ENCODE peak calls at places on chromosomes 3 and 15, in four cellular contexts. K, M, I and C are unnamed samples. For H3K9me3 and H3K36me3, the result is how much of the 10 kb centered on the place peaks cover.

GRCh38 chr3:101976473-101976872 is 127.2 kb downstream of the NFKBIZ start:
- DNase-seq in K (no peak), I (no peak), M (no peak), C (no peak)

GRCh38 chr3:196216681-196217211 is 412 bp downstream of the SLC51A start:
- DNase-seq in K (no peak), I (no peak), M (peak), C (no peak)

GRCh38 chr3:120022729-120023128 is 71.5 kb downstream of the GSK3B start:
- DNase-seq in M (no peak), K (no peak), I (no peak), C (no peak)

GRCh38 chr3:121855555-121855954 is 20.5 kb downstream of the EAF2 start:
- DNase-seq in M (no peak), I (no peak), K (no peak), C (no peak)

GRCh38 chr3:13655074-13655913 is 106.4 kb downstream of the FBLN2 start:
- DNase-seq in I (peak), M (no peak), K (no peak), C (peak)

GRCh38 chr3:184822654-184823053 is 10.7 kb downstream of the VPS8 start:
- DNase-seq in K (no peak), I (no peak), M (no peak), C (no peak)

GRCh38 chr3:46186856-46187700 is 21.0 kb downstream of the CCR1 start:
- DNase-seq in I (no peak), M (no peak), K (no peak), C (no peak)

GRCh38 chr15:99439524-99439835 is 126.3 kb upstream of the MEF2A start:
- DNase-seq in I (peak), K (peak), M (no peak), C (peak)

GRCh38 chr15:98169551-98169950 is 209.0 kb downstream of the ARRDC4 start:
- DNase-seq in I (no peak), K (no peak), M (no peak), C (no peak)

GRCh38 chr15:37789392-37789776 is 145.1 kb upstream of the TMCO5A start:
- DNase-seq in K (no peak), I (no peak), M (no peak), C (no peak)

GRCh38 chr3:177150218-177150916 is 46.9 kb downstream of the TBL1XR1 start:
- DNase-seq in I (no peak), K (no peak), M (no peak), C (no peak)

GRCh38 chr3:26271848-26272247 is 350.7 kb upstream of the LRRC3B start:
- DNase-seq in K (no peak), I (no peak), M (no peak), C (no peak)

GRCh38 chr3:194930439-194931204 is 244.9 kb downstream of the FAM43A start:
- DNase-seq in K (peak), I (no peak), M (no peak), C (no peak)

GRCh38 chr3:1082024-1082633 is 10.7 kb upstream of the CNTN6 start:
- DNase-seq in M (no peak), I (peak), K (no peak), C (peak)

GRCh38 chr3:190435618-190436017 is 14.1 kb downstream of the TMEM207 start:
- DNase-seq in M (no peak), K (no peak), I (no peak), C (no peak)

GRCh38 chr15:78389356-78389755 is 48.7 kb upstream of the IREB2 start:
- DNase-seq in I (peak), M (no peak), K (no peak), C (no peak)

GRCh38 chr15:42491540-42492225 is 742 bp upstream of the ZNF106 start:
- DNase-seq in I (no peak), K (no peak), M (no peak), C (no peak)

GRCh38 chr3:51384145-51384729 is 854 bp upstream of the MANF start:
- DNase-seq in K (no peak), M (no peak), I (no peak), C (no peak)

GRCh38 chr15:82040862-82041261 is 5.0 kb downstream of the MEX3B start:
- DNase-seq in M (no peak), K (no peak), I (no peak), C (no peak)

GRCh38 chr15:70505971-70506887 is 257.1 kb downstream of the UACA start:
- DNase-seq in M (no peak), I (no peak), K (no peak), C (no peak)

GRCh38 chr3:170038434-170039110 is 777 bp downstream of the GPR160 start:
- DNase-seq in K (no peak), M (peak), I (peak), C (peak)

GRCh38 chr15:91254766-91255165 is 154.7 kb downstream of the SV2B start:
- DNase-seq in I (no peak), K (no peak), M (no peak), C (no peak)

GRCh38 chr15:44735482-44736260 is 657 bp upstream of the TRIM69 start:
- DNase-seq in M (peak), I (no peak), K (peak), C (no peak)

GRCh38 chr3:64174328-64174727 is 50.9 kb downstream of the PRICKLE2 start:
- DNase-seq in K (no peak), M (no peak), I (no peak), C (no peak)

DNA sequence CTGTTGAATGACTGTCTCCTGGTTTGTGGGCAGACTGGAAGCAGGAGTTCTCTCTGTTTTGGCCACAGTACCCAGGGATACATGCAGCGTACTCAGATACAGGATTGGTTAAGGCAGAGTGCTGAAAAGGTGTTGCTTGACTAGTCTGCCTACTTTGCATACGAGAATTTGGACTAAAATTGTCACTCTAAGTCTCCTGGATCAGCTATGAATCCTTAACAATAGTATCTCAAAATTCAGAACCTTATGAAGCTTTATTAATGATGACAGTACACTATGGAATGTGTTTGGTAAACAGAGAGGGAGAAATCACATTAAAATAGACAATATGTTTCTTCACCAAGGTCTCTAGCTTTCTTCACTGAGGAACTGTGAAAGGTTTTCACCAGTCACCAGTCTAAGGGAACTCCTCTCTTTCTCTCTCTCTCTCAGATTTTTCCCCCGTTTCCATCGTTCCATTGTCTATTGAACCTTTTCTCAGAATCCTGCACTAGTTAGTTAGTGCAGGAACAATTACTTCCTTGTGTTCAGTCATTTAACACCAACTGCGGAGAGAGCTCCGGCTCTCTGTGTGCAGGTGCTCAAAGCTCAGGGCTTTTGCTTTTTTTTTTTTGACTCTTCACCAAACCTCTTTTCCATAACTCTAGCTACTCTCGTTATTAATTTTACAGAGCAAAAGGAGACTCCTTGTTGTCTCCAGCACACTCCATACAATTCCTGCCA is 85.9 kb upstream of the FNDC3B start:
- DNase-seq in M (no peak), K (no peak), I (no peak), C (no peak)
- H3K27ac ChIP-seq in M (no peak), K (no peak), I (no peak), C (peak)

GRCh38 chr3:95036526-95037021 is 973.7 kb downstream of the NSUN3 start:
- DNase-seq in M (no peak), K (no peak), I (no peak), C (no peak)
- H3K9me3 ChIP-seq in M (under half), K (under half), I (under half), C (under half)

GRCh38 chr15:63145426-63145825 is 11.9 kb downstream of the RPS27L start:
- DNase-seq in I (no peak), M (no peak), K (no peak), C (no peak)

GRCh38 chr15:63151665-63152064 is 5.6 kb downstream of the RPS27L start:
- DNase-seq in M (no peak), K (no peak), I (no peak), C (no peak)

GRCh38 chr15:63140936-63141335 is 16.3 kb downstream of the RPS27L start:
- DNase-seq in I (no peak), M (no peak), K (no peak), C (no peak)

DNA sequence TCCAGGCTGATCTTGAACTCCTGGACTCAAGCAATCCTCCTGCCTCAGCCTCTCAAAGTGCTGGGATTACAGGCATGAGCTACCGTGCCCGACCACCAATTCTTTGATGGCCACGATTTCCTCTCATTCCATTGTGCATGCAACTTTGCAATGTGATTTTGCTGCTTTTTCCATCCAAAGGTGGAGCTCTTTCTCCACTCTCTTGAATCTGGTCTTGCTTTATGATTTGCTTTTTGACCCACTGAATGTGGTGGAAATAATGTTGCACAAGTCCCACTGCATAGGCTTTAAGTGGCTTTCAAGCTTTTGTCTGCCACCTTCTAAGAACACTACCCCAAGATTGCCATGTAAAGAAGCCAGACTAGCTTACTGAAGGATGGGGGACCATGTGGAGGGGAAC is 10.6 kb downstream of the RPS27L start:
- DNase-seq in I (no peak), M (no peak), K (no peak), C (no peak)
- H3K36me3 ChIP-seq in I (under half), M (under half), K (under half), C (under half)

GRCh38 chr15:92951800-92952199 is 51.7 kb downstream of the CHD2 start:
- DNase-seq in K (no peak), M (no peak), I (no peak), C (no peak)

GRCh38 chr15:92953569-92953968 is 53.4 kb downstream of the CHD2 start:
- DNase-seq in I (no peak), M (no peak), K (no peak), C (no peak)

GRCh38 chr15:92947071-92947730 is 47.1 kb downstream of the CHD2 start:
- DNase-seq in I (no peak), K (no peak), M (no peak), C (no peak)

GRCh38 chr15:92952451-92952850 is 52.3 kb downstream of the CHD2 start:
- DNase-seq in I (no peak), K (no peak), M (no peak), C (no peak)

GRCh38 chr15:92949604-92950249 is 49.6 kb downstream of the CHD2 start:
- DNase-seq in I (no peak), M (no peak), K (no peak), C (no peak)
- H3K27ac ChIP-seq in I (no peak), M (no peak), K (peak), C (no peak)

DNA sequence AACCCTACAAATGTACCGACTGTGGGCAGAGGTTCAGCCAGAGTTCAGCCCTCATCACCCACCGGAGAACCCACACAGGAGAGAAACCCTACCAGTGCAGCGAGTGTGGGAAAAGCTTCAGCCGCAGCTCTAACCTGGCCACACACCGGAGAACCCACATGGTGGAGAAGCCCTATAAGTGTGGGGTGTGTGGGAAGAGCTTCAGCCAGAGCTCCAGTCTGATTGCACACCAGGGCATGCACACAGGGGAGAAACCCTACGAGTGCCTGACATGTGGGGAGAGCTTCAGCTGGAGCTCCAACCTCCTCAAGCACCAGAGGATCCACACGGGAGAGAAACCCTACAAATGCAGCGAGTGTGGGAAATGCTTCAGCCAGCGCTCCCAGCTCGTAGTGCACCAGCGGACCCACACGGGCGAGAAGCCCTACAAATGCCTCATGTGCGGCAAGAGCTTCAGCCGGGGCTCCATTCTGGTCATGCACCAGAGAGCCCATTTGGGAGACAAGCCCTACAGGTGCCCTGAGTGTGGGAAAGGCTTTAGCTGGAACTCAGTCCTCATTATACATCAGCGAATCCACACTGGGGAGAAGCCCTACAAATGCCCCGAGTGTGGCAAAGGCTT is 20.7 kb downstream of the ZSCAN2 start:
- DNase-seq in I (no peak), M (no peak), K (no peak), C (no peak)
- H3K9me3 ChIP-seq in I (under half), M (under half), K (under half), C (under half)

DNA sequence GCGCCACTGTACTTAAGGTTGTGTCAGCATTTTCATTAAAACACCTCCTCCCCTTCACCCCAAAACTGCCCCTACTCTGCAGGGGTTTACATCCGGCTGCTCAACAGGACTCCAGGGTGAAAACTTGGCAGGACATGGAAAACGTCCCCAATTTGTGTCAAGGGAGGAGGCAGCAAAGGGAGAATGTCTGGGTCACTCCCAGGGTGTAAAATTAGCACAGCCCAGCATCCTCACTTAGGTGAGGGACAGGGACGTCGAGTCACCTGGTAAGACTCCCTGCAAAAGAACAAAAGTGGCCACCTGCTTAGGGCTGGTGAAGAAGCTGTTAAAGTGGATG is 532.3 kb downstream of the FOXP1 start:
- DNase-seq in I (no peak), K (no peak), M (no peak), C (no peak)
- H3K36me3 ChIP-seq in I (under half), K (under half), M (under half), C (under half)

GRCh38 chr3:9969632-9970019 is 17.0 kb downstream of the EMC3 start:
- DNase-seq in K (no peak), M (no peak), I (no peak), C (no peak)
- H3K27ac ChIP-seq in K (peak), M (no peak), I (no peak), C (no peak)

DNA sequence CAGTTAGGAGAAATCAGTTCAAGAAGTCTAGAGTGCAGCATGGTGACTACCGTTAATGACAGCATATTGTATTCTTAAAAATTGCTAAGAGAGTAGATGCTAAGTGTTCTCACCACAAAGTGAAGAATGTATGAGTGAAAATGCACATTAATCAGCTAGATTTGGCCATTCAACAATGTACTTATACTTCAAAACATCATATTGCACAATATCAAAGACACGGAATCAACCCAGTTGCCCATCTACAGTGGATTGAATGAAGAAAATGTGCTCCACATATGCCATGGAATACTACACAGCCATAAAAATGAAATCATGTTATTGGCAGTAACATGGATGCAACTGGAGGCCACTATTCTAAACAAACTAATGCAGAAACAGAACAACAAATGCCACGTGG is 119.9 kb upstream of the NDN start:
- DNase-seq in K (no peak), I (no peak), M (no peak), C (no peak)
- H3K9me3 ChIP-seq in K (under half), I (under half), M (under half), C (under half)